ENCODE peak calls at places on chromosome 21, in eight cellular contexts. One of them, this sample, is unnamed.

GRCh38 chr21:43267391-43268085 is 98.7 kb downstream of the CRYAA start:
- DNase-seq in heart left ventricle: peak
- DNase-seq in NCI-H2081 treated with DMSO at 0.1 percent for 48 hours: no peak
- DNase-seq in activated T-cell treated with anti-CD3 and anti-CD28 coated beads, Interleukin-2, amount 50 U/mL, for 1 hour: no peak
- DNase-seq in iris pigment epithelial cell: no peak
- DNase-seq in stimulated activated CD4-positive, alpha-beta T cell treated with anti-CD3 and anti-CD28 coated beads, Interleukin-1b, Interleukin-23, amount 100 ng/mL, for 4 hours: no peak
- DNase-seq in AML-193: no peak
- DNase-seq in iPS-NIHi11: no peak
- DNase-seq in this sample: no peak

GRCh38 chr21:35086357-35086756 is 37.3 kb upstream of the RUNX1 start:
- DNase-seq in heart left ventricle: no peak
- DNase-seq in NCI-H2081 treated with DMSO at 0.1 percent for 48 hours: no peak
- DNase-seq in activated T-cell treated with anti-CD3 and anti-CD28 coated beads, Interleukin-2, amount 50 U/mL, for 1 hour: no peak
- DNase-seq in iris pigment epithelial cell: peak
- DNase-seq in stimulated activated CD4-positive, alpha-beta T cell treated with anti-CD3 and anti-CD28 coated beads, Interleukin-1b, Interleukin-23, amount 100 ng/mL, for 4 hours: no peak
- DNase-seq in AML-193: no peak
- DNase-seq in iPS-NIHi11: no peak
- DNase-seq in this sample: no peak

GRCh38 chr21:42013901-42014300 is 3.7 kb upstream of the ZBTB21 start:
- DNase-seq in heart left ventricle: no peak
- DNase-seq in NCI-H2081 treated with DMSO at 0.1 percent for 48 hours: no peak
- DNase-seq in activated T-cell treated with anti-CD3 and anti-CD28 coated beads, Interleukin-2, amount 50 U/mL, for 1 hour: no peak
- DNase-seq in iris pigment epithelial cell: no peak
- DNase-seq in stimulated activated CD4-positive, alpha-beta T cell treated with anti-CD3 and anti-CD28 coated beads, Interleukin-1b, Interleukin-23, amount 100 ng/mL, for 4 hours: no peak
- DNase-seq in AML-193: no peak
- DNase-seq in iPS-NIHi11: no peak
- DNase-seq in this sample: no peak

GRCh38 chr21:45033791-45034555 is 40.4 kb upstream of the ADARB1 start:
- DNase-seq in heart left ventricle: no peak
- DNase-seq in NCI-H2081 treated with DMSO at 0.1 percent for 48 hours: no peak
- DNase-seq in activated T-cell treated with anti-CD3 and anti-CD28 coated beads, Interleukin-2, amount 50 U/mL, for 1 hour: no peak
- DNase-seq in iris pigment epithelial cell: peak
- DNase-seq in stimulated activated CD4-positive, alpha-beta T cell treated with anti-CD3 and anti-CD28 coated beads, Interleukin-1b, Interleukin-23, amount 100 ng/mL, for 4 hours: no peak
- DNase-seq in AML-193: no peak
- DNase-seq in iPS-NIHi11: no peak
- DNase-seq in this sample: no peak

GRCh38 chr21:45574081-45574501 is 31.9 kb upstream of the SLC19A1 start:
- DNase-seq in heart left ventricle: no peak
- DNase-seq in NCI-H2081 treated with DMSO at 0.1 percent for 48 hours: no peak
- DNase-seq in activated T-cell treated with anti-CD3 and anti-CD28 coated beads, Interleukin-2, amount 50 U/mL, for 1 hour: no peak
- DNase-seq in iris pigment epithelial cell: no peak
- DNase-seq in stimulated activated CD4-positive, alpha-beta T cell treated with anti-CD3 and anti-CD28 coated beads, Interleukin-1b, Interleukin-23, amount 100 ng/mL, for 4 hours: no peak
- DNase-seq in AML-193: no peak
- DNase-seq in iPS-NIHi11: peak
- DNase-seq in this sample: no peak

GRCh38 chr21:38301321-38302214 is 44.8 kb downstream of the KCNJ15 start:
- DNase-seq in heart left ventricle: no peak
- DNase-seq in NCI-H2081 treated with DMSO at 0.1 percent for 48 hours: no peak
- DNase-seq in activated T-cell treated with anti-CD3 and anti-CD28 coated beads, Interleukin-2, amount 50 U/mL, for 1 hour: no peak
- DNase-seq in iris pigment epithelial cell: no peak
- DNase-seq in stimulated activated CD4-positive, alpha-beta T cell treated with anti-CD3 and anti-CD28 coated beads, Interleukin-1b, Interleukin-23, amount 100 ng/mL, for 4 hours: no peak
- DNase-seq in AML-193: no peak
- DNase-seq in iPS-NIHi11: no peak
- DNase-seq in this sample: no peak

GRCh38 chr21:41564871-41565281 is 56.9 kb upstream of the TMPRSS2 start:
- DNase-seq in heart left ventricle: no peak
- DNase-seq in NCI-H2081 treated with DMSO at 0.1 percent for 48 hours: no peak
- DNase-seq in activated T-cell treated with anti-CD3 and anti-CD28 coated beads, Interleukin-2, amount 50 U/mL, for 1 hour: no peak
- DNase-seq in iris pigment epithelial cell: peak
- DNase-seq in stimulated activated CD4-positive, alpha-beta T cell treated with anti-CD3 and anti-CD28 coated beads, Interleukin-1b, Interleukin-23, amount 100 ng/mL, for 4 hours: no peak
- DNase-seq in AML-193: no peak
- DNase-seq in iPS-NIHi11: no peak
- DNase-seq in this sample: no peak

GRCh38 chr21:35428489-35428888 is 379.4 kb upstream of the RUNX1 start:
- DNase-seq in heart left ventricle: peak
- DNase-seq in NCI-H2081 treated with DMSO at 0.1 percent for 48 hours: no peak
- DNase-seq in activated T-cell treated with anti-CD3 and anti-CD28 coated beads, Interleukin-2, amount 50 U/mL, for 1 hour: peak
- DNase-seq in iris pigment epithelial cell: peak
- DNase-seq in stimulated activated CD4-positive, alpha-beta T cell treated with anti-CD3 and anti-CD28 coated beads, Interleukin-1b, Interleukin-23, amount 100 ng/mL, for 4 hours: peak
- DNase-seq in AML-193: no peak
- DNase-seq in iPS-NIHi11: peak
- DNase-seq in this sample: no peak

GRCh38 chr21:43789276-43790052 is at the start of gene RRP1:
- DNase-seq in heart left ventricle: peak
- DNase-seq in NCI-H2081 treated with DMSO at 0.1 percent for 48 hours: peak
- DNase-seq in activated T-cell treated with anti-CD3 and anti-CD28 coated beads, Interleukin-2, amount 50 U/mL, for 1 hour: peak
- DNase-seq in iris pigment epithelial cell: peak
- DNase-seq in stimulated activated CD4-positive, alpha-beta T cell treated with anti-CD3 and anti-CD28 coated beads, Interleukin-1b, Interleukin-23, amount 100 ng/mL, for 4 hours: peak
- DNase-seq in AML-193: peak
- DNase-seq in iPS-NIHi11: peak
- DNase-seq in this sample: no peak

GRCh38 chr21:33071878-33072306 is 2.0 kb downstream of the OLIG1 start:
- DNase-seq in heart left ventricle: no peak
- DNase-seq in NCI-H2081 treated with DMSO at 0.1 percent for 48 hours: no peak
- DNase-seq in activated T-cell treated with anti-CD3 and anti-CD28 coated beads, Interleukin-2, amount 50 U/mL, for 1 hour: no peak
- DNase-seq in iris pigment epithelial cell: peak
- DNase-seq in stimulated activated CD4-positive, alpha-beta T cell treated with anti-CD3 and anti-CD28 coated beads, Interleukin-1b, Interleukin-23, amount 100 ng/mL, for 4 hours: no peak
- DNase-seq in AML-193: no peak
- DNase-seq in iPS-NIHi11: peak
- DNase-seq in this sample: no peak

GRCh38 chr21:25133939-25134338 is 473.3 kb downstream of the MRPL39 start:
- DNase-seq in heart left ventricle: no peak
- DNase-seq in NCI-H2081 treated with DMSO at 0.1 percent for 48 hours: no peak
- DNase-seq in activated T-cell treated with anti-CD3 and anti-CD28 coated beads, Interleukin-2, amount 50 U/mL, for 1 hour: no peak
- DNase-seq in iris pigment epithelial cell: peak
- DNase-seq in stimulated activated CD4-positive, alpha-beta T cell treated with anti-CD3 and anti-CD28 coated beads, Interleukin-1b, Interleukin-23, amount 100 ng/mL, for 4 hours: no peak
- DNase-seq in AML-193: no peak
- DNase-seq in iPS-NIHi11: no peak
- DNase-seq in this sample: no peak

GRCh38 chr21:46022551-46023107 is 41.1 kb downstream of the COL6A1 start:
- DNase-seq in heart left ventricle: peak
- DNase-seq in NCI-H2081 treated with DMSO at 0.1 percent for 48 hours: no peak
- DNase-seq in activated T-cell treated with anti-CD3 and anti-CD28 coated beads, Interleukin-2, amount 50 U/mL, for 1 hour: no peak
- DNase-seq in iris pigment epithelial cell: no peak
- DNase-seq in stimulated activated CD4-positive, alpha-beta T cell treated with anti-CD3 and anti-CD28 coated beads, Interleukin-1b, Interleukin-23, amount 100 ng/mL, for 4 hours: no peak
- DNase-seq in AML-193: no peak
- DNase-seq in iPS-NIHi11: no peak
- DNase-seq in this sample: no peak

This sample was measured in LNCaP clone FGC.